ENCODE peak calls at places on chromosomes 4 and X, in ten cellular contexts. P, D, N, J, L, I, S, H, F and T are unnamed samples.

GRCh38 chrX:9745417-9746115 is 20.1 kb downstream of the GPR143 start:
- DNase-seq in J (no peak), H (no peak), F (peak; percentile 8), I (no peak), S (no peak), P (no peak), N (no peak), L (no peak), D (no peak), T (no peak)

GRCh38 chr4:104896623-104897296 is 249.9 kb upstream of the TET2 start:
- DNase-seq in N (no peak), F (peak; percentile 26), S (no peak), I (no peak), J (no peak), P (no peak), L (no peak), H (no peak), D (no peak), T (no peak)

GRCh38 chr4:1789552-1789951 is 3.5 kb upstream of the FGFR3 start:
- DNase-seq in J (no peak), N (no peak), L (no peak), D (no peak), S (no peak), P (no peak), I (no peak), H (no peak), F (no peak), T (no peak)

GRCh38 chr4:128291096-128291495 is 3.5 kb upstream of the PGRMC2 start:
- DNase-seq in P (no peak), N (no peak), D (no peak), F (no peak), S (no peak), I (no peak), H (no peak), J (no peak), L (no peak), T (no peak)

GRCh38 chr4:40292313-40292759 is 42.8 kb upstream of the CHRNA9 start:
- DNase-seq in J (no peak), I (no peak), L (no peak), N (no peak), P (peak; percentile 58), S (no peak), H (no peak), D (no peak), F (no peak), T (no peak)

GRCh38 chr4:16083217-16084191 is at the start of gene PROM1:
- DNase-seq in D (peak; percentile 74), P (peak; percentile 82), J (no peak), L (no peak), I (no peak), F (no peak), N (peak; percentile 29), H (peak; percentile 3), S (no peak), T (peak; percentile 52)

GRCh38 chrX:44071847-44072545 is 98.8 kb upstream of the NDP start:
- DNase-seq in H (no peak), F (peak; percentile 76), S (no peak), I (no peak), L (no peak), D (no peak), P (no peak), J (no peak), N (no peak), T (no peak)

GRCh38 chr4:168509786-168510185 is 12.9 kb downstream of the PALLD start:
- DNase-seq in P (no peak), S (no peak), D (no peak), I (peak; percentile 69), H (no peak), N (no peak), L (no peak), J (no peak), F (peak; percentile 73), T (no peak)

GRCh38 chr4:79578613-79579012 is 170.6 kb upstream of the GK2 start:
- DNase-seq in I (no peak), P (no peak), F (no peak), L (no peak), J (no peak), D (no peak), S (no peak), H (no peak), N (no peak), T (peak; percentile 67)

GRCh38 chr4:79574741-79575451 is 166.9 kb upstream of the GK2 start:
- DNase-seq in J (no peak), N (no peak), S (no peak), F (no peak), H (no peak), P (no peak), I (no peak), L (no peak), D (no peak), T (no peak)

GRCh38 chr4:79575709-79576479 is 167.9 kb upstream of the GK2 start:
- DNase-seq in F (no peak), J (no peak), N (no peak), H (no peak), I (no peak), D (no peak), P (no peak), L (no peak), S (no peak), T (no peak)

GRCh38 chr4:79576480-79576803 is 168.4 kb upstream of the GK2 start:
- DNase-seq in I (no peak), F (peak; percentile 4), L (no peak), S (no peak), D (no peak), H (peak; percentile 21), J (peak; percentile 55), N (no peak), P (peak; percentile 38), T (no peak)
- TF ChIP-seq CTCF in I (peak; percentile 56), F (peak; percentile 33), L (no peak), S (peak; percentile 31), D (no peak), H (peak; percentile 61), J (peak; percentile 62), N (no peak), P (peak; percentile 77), T (peak; percentile 35)

DNA sequence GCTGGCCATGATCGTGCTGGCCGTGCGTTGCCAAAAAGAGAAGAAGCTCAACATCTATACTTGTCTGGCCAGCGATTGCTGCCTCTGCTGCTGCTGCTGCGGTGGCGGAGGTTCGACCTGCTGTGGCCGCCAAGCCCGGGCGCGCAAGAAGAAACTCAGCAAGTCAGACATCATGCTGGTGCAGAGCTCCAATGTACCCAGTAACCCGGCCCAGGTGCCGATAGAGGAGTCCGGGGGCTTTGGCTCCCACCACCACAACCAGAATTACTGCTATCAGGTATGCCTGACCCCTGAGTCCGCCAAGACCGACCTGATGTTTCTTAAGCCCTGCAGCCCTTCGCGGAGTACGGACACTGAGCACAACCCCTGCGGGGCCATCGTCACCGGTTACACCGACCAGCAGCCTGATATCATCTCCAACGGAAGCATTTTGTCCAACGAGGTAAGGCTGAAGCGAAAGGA is 3.3 kb downstream of the PCDH10 start:
- DNase-seq in D (no peak), H (no peak), P (peak; percentile 29), N (no peak), J (no peak), L (no peak), S (no peak), F (peak; percentile 43), I (no peak), T (no peak)
- H3K4me3 ChIP-seq in D (no peak overlapping the region), H (no peak overlapping the region), P (peak overlapping the region; percentile 69), N (no peak overlapping the region), J (no peak overlapping the region), L (no peak overlapping the region), S (peak overlapping the region; percentile 43), F (peak overlapping the region; percentile 90), I (peak overlapping the region; percentile 69), T (peak overlapping the region; percentile 45)

DNA sequence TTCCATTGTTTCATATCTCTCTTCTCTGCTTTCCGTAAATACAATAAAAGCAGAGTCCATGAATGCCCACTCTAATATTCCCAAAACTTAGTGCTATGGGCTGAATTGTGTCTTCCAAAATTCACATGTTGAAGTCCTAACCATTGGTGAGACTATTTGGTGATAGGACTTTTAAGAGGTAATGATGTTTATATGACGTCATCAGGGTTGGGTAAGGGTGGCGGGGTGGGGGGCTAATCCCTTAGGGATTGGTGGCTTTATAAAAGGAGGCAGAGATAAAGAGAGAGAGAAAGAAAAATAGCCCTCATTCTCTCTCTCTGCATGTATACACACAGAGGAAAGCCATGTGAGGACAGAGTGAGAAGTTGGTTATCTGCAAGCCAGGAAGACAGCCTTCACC is 722.2 kb downstream of the DMD start:
- DNase-seq in F (no peak), P (no peak), H (no peak), S (no peak), J (no peak), I (no peak), L (no peak), N (no peak), D (no peak), T (no peak)
- H3K27me3 ChIP-seq in F (no peaks in the 10 kb centered on the region), P (no peaks in the 10 kb centered on the region), H (no peaks in the 10 kb centered on the region), S (no peaks in the 10 kb centered on the region), J (no peaks in the 10 kb centered on the region), I (no peaks in the 10 kb centered on the region), L (no peaks in the 10 kb centered on the region), N (no peaks in the 10 kb centered on the region), D (no peaks in the 10 kb centered on the region), T (no peaks in the 10 kb centered on the region)

GRCh38 chrX:110002300-110003166 is at the start of gene TMEM164:
- DNase-seq in H (peak; percentile 12), F (peak; percentile 66), P (peak; percentile 72), I (peak; percentile 37), D (peak; percentile 88), L (peak; percentile 71), J (peak; percentile 68), S (peak; percentile 84), N (peak; percentile 89), T (peak; percentile 89)

GRCh38 chrX:110001702-110002299 is 1.1 kb upstream of the TMEM164 start:
- DNase-seq in L (no peak), N (no peak), J (no peak), S (no peak), F (no peak), D (no peak), P (no peak), I (no peak), H (no peak), T (no peak)

GRCh38 chrX:110000000-110000399 is 2.9 kb upstream of the TMEM164 start:
- DNase-seq in J (no peak), S (no peak), I (no peak), L (no peak), F (no peak), N (no peak), D (no peak), H (no peak), P (no peak), T (no peak)

GRCh38 chrX:110003167-110004156 is 548 bp downstream of the TMEM164 start:
- DNase-seq in F (no peak), D (peak; percentile 53), P (peak; percentile 30), S (peak; percentile 18), L (no peak), I (no peak), H (no peak), N (peak; percentile 39), J (peak; percentile 6), T (peak; percentile 51)

DNA sequence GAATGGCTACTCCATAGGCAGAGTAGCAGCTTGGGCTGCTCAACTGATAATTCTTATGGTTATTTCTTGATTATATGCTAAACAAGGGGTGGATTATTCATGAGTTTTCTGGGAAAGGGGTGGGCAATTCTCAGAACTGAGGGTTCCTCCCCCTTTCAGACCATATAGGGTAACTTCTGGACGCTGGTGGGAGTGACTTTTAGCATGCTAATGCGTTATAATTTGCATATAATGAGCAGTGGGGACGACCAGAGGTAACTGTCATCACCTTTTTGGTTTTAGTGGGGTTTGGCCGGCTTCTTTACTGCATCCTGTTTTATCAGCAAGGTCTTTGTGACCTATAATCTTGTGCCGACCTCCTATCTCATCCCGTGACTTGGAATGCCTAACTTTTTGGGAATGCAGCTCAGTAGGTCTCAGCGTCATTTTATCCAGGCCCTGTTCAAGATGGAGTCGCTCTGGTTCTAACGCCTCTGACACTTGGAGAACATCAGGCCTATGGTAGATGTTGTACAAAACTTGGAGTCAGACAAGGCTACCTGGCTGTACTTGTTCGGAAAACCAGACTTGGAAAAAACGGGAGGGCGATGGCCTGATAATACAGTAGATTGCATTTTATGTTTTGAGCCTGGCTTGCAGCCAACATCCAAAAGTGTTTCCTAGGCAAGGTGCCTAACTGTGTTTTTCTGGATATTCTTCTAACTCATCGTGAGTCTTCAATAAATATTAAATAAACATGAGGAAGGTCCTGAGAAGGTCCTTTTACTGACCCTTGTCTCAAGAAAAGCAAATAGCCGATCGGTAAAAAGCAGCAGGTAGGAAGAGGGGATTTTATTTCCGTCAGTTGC is 1.8 kb upstream of the TMEM164 start:
- DNase-seq in P (no peak), S (no peak), N (no peak), L (no peak), H (no peak), J (no peak), F (no peak), D (no peak), I (no peak), T (no peak)
- TF ChIP-seq CTCF in P (no peak), S (no peak), N (no peak), L (no peak), H (no peak), J (no peak), F (no peak), D (no peak), I (no peak), T (no peak)